ENCODE peak calls at places on chromosome 17, in nine cellular contexts. P, L, N, T, W, M, F, H and V are unnamed samples. For H3K36me3 and H3K9me3, the result is how much of the 10 kb centered on the place peaks cover.

GRCh38 chr17:31085563-31085962 is 9.2 kb upstream of the NF1 start:
- DNase-seq in W (no peak), T (peak), F (no peak), N (no peak), P (no peak), H (no peak), L (no peak), M (no peak), V (no peak)

GRCh38 chr17:73369126-73369525 is 57.3 kb upstream of the CDC42EP4 start:
- DNase-seq in M (peak), N (no peak), T (no peak), L (no peak), H (no peak), W (no peak), F (no peak), P (peak), V (no peak)

GRCh38 chr17:78240012-78240655 is 8.7 kb downstream of the TMEM235 start:
- DNase-seq in L (no peak), M (no peak), P (no peak), T (no peak), H (no peak), N (no peak), F (no peak), W (no peak), V (no peak)

GRCh38 chr17:29909604-29910003 is 20.4 kb downstream of the SSH2 start:
- DNase-seq in P (no peak), T (peak), N (no peak), L (no peak), F (no peak), M (no peak), H (no peak), W (no peak), V (no peak)

GRCh38 chr17:39167492-39167891 is 1.5 kb upstream of the ARL5C start:
- DNase-seq in F (no peak), M (no peak), P (peak), T (no peak), L (no peak), H (peak), N (no peak), W (no peak), V (no peak)

GRCh38 chr17:29240477-29240876 is 6.2 kb upstream of the CRYBA1 start:
- DNase-seq in W (no peak), L (peak), T (no peak), N (no peak), H (no peak), M (no peak), F (no peak), P (no peak), V (no peak)

GRCh38 chr17:48637323-48638260 is 11.4 kb upstream of the HOXB9 start:
- DNase-seq in P (no peak), N (no peak), L (no peak), H (no peak), T (peak), F (no peak), W (no peak), M (no peak), V (no peak)

GRCh38 chr17:39861235-39861634 is 2.9 kb downstream of the IKZF3 start:
- DNase-seq in P (no peak), M (no peak), W (no peak), N (no peak), L (no peak), F (no peak), H (no peak), T (no peak), V (no peak)

GRCh38 chr17:58187675-58188074 is 4.9 kb upstream of the EPX start:
- DNase-seq in M (no peak), L (no peak), P (no peak), T (no peak), F (no peak), N (no peak), W (no peak), H (no peak), V (no peak)

GRCh38 chr17:9322298-9322697 is 253.3 kb downstream of the STX8 start:
- DNase-seq in H (no peak), T (no peak), L (peak), M (peak), P (no peak), F (no peak), W (peak), N (no peak), V (no peak)

GRCh38 chr17:59406808-59407381 is 75.4 kb downstream of the YPEL2 start:
- DNase-seq in H (peak), W (no peak), M (no peak), F (no peak), N (no peak), L (no peak), T (peak), P (no peak), V (peak)

GRCh38 chr17:30520436-30520835 is 43.2 kb downstream of the GOSR1 start:
- DNase-seq in W (peak), N (no peak), T (peak), H (no peak), P (no peak), F (no peak), M (no peak), L (no peak), V (no peak)

GRCh38 chr17:64773836-64774761 is 112.0 kb upstream of the SMURF2 start:
- DNase-seq in T (peak), N (no peak), H (no peak), F (no peak), M (peak), P (no peak), L (peak), W (peak), V (peak)

GRCh38 chr17:56598471-56598870 is 5.0 kb downstream of the NOG start:
- DNase-seq in F (no peak), N (no peak), H (no peak), W (no peak), M (no peak), P (no peak), L (no peak), T (peak), V (peak)

DNA sequence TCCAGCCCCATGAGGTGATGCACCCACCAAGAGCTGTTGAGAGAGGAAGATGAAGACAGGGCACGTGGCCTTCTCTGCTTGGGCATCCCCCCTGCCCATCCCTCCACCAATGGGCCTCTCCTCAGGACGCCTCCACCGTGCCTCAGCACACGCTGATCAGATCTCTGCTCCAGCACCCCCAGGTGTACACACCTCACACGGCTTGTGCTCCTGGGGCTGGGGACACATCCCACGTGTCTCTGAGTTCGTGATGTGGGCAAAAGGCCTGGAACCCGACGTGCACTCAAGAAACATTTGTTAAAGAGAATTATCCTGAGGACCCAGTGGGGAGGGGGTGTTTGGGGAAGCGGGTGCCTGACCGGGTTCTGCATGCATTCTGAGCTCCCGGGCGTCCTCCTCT is 55.3 kb downstream of the MGAT5B start:
- DNase-seq in M (no peak), L (no peak), W (no peak), F (no peak), N (no peak), T (no peak), P (no peak), H (no peak), V (no peak)
- H3K36me3 ChIP-seq in M (under half), L (under half), W (under half), F (under half), N (under half), T (under half), P (under half), H (under half), V (under half)

GRCh38 chr17:27157898-27158297 is 136.0 kb upstream of the WSB1 start:
- DNase-seq in T (no peak), W (no peak), P (no peak), L (no peak), F (no peak), H (no peak), N (no peak), M (no peak), V (no peak)
- H3K9me3 ChIP-seq in T (under half), W (under half), P (under half), L (under half), F (under half), H (under half), N (under half), M (under half), V (under half)

GRCh38 chr17:62048262-62048661 is 16.8 kb downstream of the MED13 start:
- DNase-seq in H (no peak), N (no peak), L (no peak), T (no peak), W (no peak), F (no peak), P (no peak), M (no peak), V (no peak)

GRCh38 chr17:62045517-62045916 is 19.6 kb downstream of the MED13 start:
- DNase-seq in L (no peak), N (no peak), T (no peak), H (no peak), M (no peak), W (no peak), F (no peak), P (no peak), V (no peak)

GRCh38 chr17:62052765-62053338 is 12.2 kb downstream of the MED13 start:
- DNase-seq in W (no peak), F (no peak), T (no peak), L (no peak), P (no peak), N (no peak), M (no peak), H (no peak), V (no peak)

GRCh38 chr17:62049299-62049698 is 15.8 kb downstream of the MED13 start:
- DNase-seq in T (no peak), L (no peak), M (no peak), F (no peak), P (no peak), H (no peak), N (no peak), W (no peak), V (no peak)

DNA sequence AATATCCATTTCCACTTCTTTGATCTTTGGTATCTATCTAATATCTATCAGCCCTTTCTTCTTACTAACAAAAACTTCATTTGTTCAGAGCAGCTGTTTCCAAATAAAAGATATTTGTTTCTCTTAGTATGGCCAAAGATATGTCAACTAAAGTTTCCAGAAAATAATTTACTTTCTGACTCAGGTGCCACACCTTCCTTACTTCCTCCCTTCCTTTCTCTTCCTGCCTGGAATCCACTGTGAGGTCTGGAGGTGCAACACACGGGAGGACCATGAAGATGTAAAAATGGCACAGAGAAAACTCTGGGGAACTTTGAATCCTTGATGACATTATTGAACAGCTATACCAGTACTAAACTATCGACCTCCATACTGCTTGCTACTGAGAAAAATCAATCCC is 14.0 kb downstream of the MED13 start:
- DNase-seq in P (no peak), W (no peak), N (no peak), T (no peak), L (no peak), F (no peak), M (no peak), H (no peak), V (no peak)
- H3K36me3 ChIP-seq in P (half or more), W (under half), N (half or more), T (under half), L (under half), F (half or more), M (under half), H (under half), V (under half)

GRCh38 chr17:70955441-70955840 is 786.1 kb downstream of the KCNJ2 start:
- DNase-seq in N (no peak), P (no peak), F (no peak), M (no peak), W (no peak), H (no peak), L (no peak), T (no peak), V (no peak)
- H3K9me3 ChIP-seq in N (under half), P (under half), F (under half), M (under half), W (under half), H (under half), L (under half), T (under half), V (under half)

GRCh38 chr17:18201108-18201507 is 17.5 kb downstream of the ALKBH5 start:
- DNase-seq in N (no peak), W (no peak), T (no peak), M (no peak), F (no peak), H (no peak), L (no peak), P (no peak), V (no peak)

GRCh38 chr17:18197535-18198194 is 14.0 kb downstream of the ALKBH5 start:
- DNase-seq in H (no peak), N (no peak), T (no peak), M (no peak), L (no peak), P (no peak), W (no peak), F (no peak), V (no peak)

GRCh38 chr17:18195246-18195645 is 11.6 kb downstream of the ALKBH5 start:
- DNase-seq in P (no peak), L (no peak), N (no peak), H (no peak), W (no peak), T (no peak), M (no peak), F (no peak), V (no peak)

GRCh38 chr17:18194804-18195203 is 11.2 kb downstream of the ALKBH5 start:
- DNase-seq in F (no peak), T (no peak), M (no peak), L (no peak), N (no peak), P (no peak), H (no peak), W (no peak), V (no peak)

DNA sequence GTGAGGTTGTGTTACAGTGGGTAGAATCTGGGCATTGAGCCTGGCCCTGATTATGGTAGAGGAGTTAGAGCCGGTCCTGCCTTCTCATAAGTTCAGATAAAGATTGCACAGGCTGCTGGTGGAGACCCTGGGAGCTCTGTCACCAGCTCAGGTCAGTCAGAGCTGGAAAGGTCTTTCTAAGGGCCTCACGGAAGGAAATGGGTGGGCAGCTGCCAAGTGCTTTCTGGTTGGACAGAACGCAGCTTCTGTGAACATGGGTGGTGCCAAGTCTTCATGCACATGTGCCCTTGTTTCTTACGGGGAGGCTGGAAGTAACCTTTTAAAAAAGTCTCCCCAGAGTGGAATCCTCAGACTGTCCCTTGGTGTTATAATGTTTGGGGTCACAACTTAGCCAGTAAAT is 14.9 kb downstream of the ALKBH5 start:
- DNase-seq in M (no peak), N (no peak), H (no peak), F (no peak), W (no peak), T (no peak), P (no peak), L (no peak), V (no peak)
- H3K36me3 ChIP-seq in M (half or more), N (half or more), H (under half), F (half or more), W (half or more), T (under half), P (under half), L (under half), V (half or more)